ENCODE peak calls at places on chromosome 19, in seven cellular contexts. J is gastrocnemius medialis, K is Caco-2, Y is IMR-90, Q is osteoblast, U is lower lobe of right lung, I is mammary epithelial cell. G is an unnamed sample. For H3K4me1, the result is how much of the 10 kb centered on the place peaks cover.

GRCh38 chr19:55605207-55605636 is 225 bp upstream of the ZNF865 start:
- DNase-seq in J (peak), K (peak), Q (peak), U (peak), Y (peak), I (peak), G (peak)

GRCh38 chr19:39264306-39265290 is 3.6 kb upstream of the IFNL2 start:
- DNase-seq in Y (no peak), I (no peak), J (no peak), Q (peak), K (no peak), U (no peak), G (no peak)

GRCh38 chr19:58544591-58545285 is 874 bp downstream of the TRIM28 start:
- DNase-seq in J (no peak), K (no peak), Y (peak), U (peak), I (no peak), Q (peak), G (no peak)

GRCh38 chr19:48284891-48285290 is 15.0 kb downstream of the ZNF114 start:
- DNase-seq in Q (no peak), U (no peak), I (no peak), K (no peak), J (no peak), Y (peak), G (no peak)

GRCh38 chr19:18441804-18442788 is 4.2 kb upstream of the ISYNA1 start:
- DNase-seq in Y (no peak), I (no peak), U (no peak), J (no peak), Q (peak), K (peak), G (no peak)

GRCh38 chr19:54201172-54201701 is 579 bp downstream of the RPS9 start:
- DNase-seq in K (no peak), Y (no peak), U (no peak), I (no peak), J (no peak), Q (no peak), G (no peak)

GRCh38 chr19:10756371-10756770 is 38.5 kb downstream of the DNM2 start:
- DNase-seq in K (no peak), U (no peak), J (no peak), Q (no peak), I (no peak), Y (no peak), G (no peak)

GRCh38 chr19:54136086-54136863 is 1.3 kb upstream of the CNOT3 start:
- DNase-seq in U (no peak), I (no peak), J (no peak), Y (peak), Q (peak), K (peak), G (no peak)

GRCh38 chr19:10797078-10797477 is 38.9 kb downstream of the TMED1 start:
- DNase-seq in U (no peak), J (no peak), I (no peak), Q (no peak), K (no peak), Y (no peak), G (no peak)

GRCh38 chr19:18650468-18651001 is 13.7 kb downstream of the KLHL26 start:
- DNase-seq in Q (peak), U (no peak), J (peak), K (no peak), Y (peak), I (no peak), G (peak)

GRCh38 chr19:58118979-58119733 is 21.1 kb upstream of the ZSCAN18 start:
- DNase-seq in I (no peak), J (no peak), Y (no peak), K (no peak), U (no peak), Q (no peak), G (no peak)

GRCh38 chr19:3450796-3451411 is 29.4 kb downstream of the SMIM24 start:
- DNase-seq in Q (peak), U (peak), K (no peak), J (peak), I (peak), Y (peak), G (peak)

GRCh38 chr19:14979498-14980255 is at the start of gene SLC1A6:
- DNase-seq in I (peak), J (no peak), Q (peak), Y (no peak), K (no peak), U (no peak), G (no peak)

GRCh38 chr19:47310819-47311218 is 1.2 kb downstream of the C5AR1 start:
- DNase-seq in K (no peak), I (no peak), J (no peak), Q (no peak), Y (peak), U (peak), G (peak)

GRCh38 chr19:41297628-41298326 is 12.2 kb upstream of the CCDC97 start:
- DNase-seq in U (no peak), K (no peak), Q (no peak), Y (no peak), I (no peak), J (no peak), G (no peak)

GRCh38 chr19:41299755-41300089 is 10.2 kb upstream of the CCDC97 start:
- DNase-seq in Y (peak), U (peak), J (peak), I (no peak), Q (peak), K (no peak), G (peak)

GRCh38 chr19:41299046-41299754 is 10.8 kb upstream of the CCDC97 start:
- DNase-seq in I (no peak), Q (no peak), Y (no peak), K (no peak), J (peak), U (peak), G (no peak)

GRCh38 chr19:41296323-41296935 is 13.5 kb upstream of the CCDC97 start:
- DNase-seq in Q (no peak), J (no peak), U (no peak), Y (no peak), K (no peak), I (peak), G (no peak)

GRCh38 chr19:41298327-41298964 is 11.5 kb upstream of the CCDC97 start:
- DNase-seq in K (no peak), U (peak), Q (peak), I (peak), Y (peak), J (peak), G (peak)
- H3K4me1 ChIP-seq in K (under half), U (half or more), Q (under half), I (under half), Y (under half), J (under half), G (under half)

DNA sequence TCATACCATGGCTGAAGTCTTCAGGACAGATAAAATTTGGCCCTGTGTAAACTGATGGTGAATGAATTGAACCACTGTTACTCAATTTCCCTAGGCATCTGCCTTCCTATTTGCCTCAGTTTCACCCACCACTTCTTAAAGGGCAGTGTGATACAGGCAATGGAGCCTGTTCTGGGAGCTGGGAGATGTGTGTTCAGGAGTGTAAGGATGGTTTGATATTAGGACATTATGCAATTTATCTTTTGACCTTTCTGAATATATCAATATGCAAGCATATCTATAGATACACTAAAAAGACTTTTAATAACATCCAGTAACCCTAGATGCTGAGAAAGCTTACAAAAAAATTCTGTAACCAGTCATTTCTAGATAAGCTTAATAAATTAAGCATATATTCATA is 14.6 kb downstream of the IZUMO2 start:
- DNase-seq in K (no peak), I (no peak), Q (no peak), U (no peak), Y (no peak), J (no peak), G (no peak)
- H3K4me3 ChIP-seq in K (peak), I (no peak), Q (no peak), U (peak), Y (no peak), J (peak), G (peak)

GRCh38 chr19:34319230-34319585 is 45.8 kb upstream of the GPI start:
- DNase-seq in Q (no peak), U (no peak), I (peak), K (no peak), Y (no peak), J (no peak), G (no peak)

GRCh38 chr19:34316247-34316646 is 48.7 kb upstream of the GPI start:
- DNase-seq in U (no peak), J (no peak), Y (no peak), I (no peak), K (no peak), Q (no peak), G (no peak)

GRCh38 chr19:34314437-34315313 is 50.3 kb upstream of the GPI start:
- DNase-seq in I (no peak), U (no peak), J (peak), Y (no peak), K (no peak), Q (peak), G (no peak)

GRCh38 chr19:34317311-34317927 is 47.6 kb upstream of the GPI start:
- DNase-seq in Q (no peak), K (no peak), I (peak), J (peak), U (no peak), Y (no peak), G (no peak)

DNA sequence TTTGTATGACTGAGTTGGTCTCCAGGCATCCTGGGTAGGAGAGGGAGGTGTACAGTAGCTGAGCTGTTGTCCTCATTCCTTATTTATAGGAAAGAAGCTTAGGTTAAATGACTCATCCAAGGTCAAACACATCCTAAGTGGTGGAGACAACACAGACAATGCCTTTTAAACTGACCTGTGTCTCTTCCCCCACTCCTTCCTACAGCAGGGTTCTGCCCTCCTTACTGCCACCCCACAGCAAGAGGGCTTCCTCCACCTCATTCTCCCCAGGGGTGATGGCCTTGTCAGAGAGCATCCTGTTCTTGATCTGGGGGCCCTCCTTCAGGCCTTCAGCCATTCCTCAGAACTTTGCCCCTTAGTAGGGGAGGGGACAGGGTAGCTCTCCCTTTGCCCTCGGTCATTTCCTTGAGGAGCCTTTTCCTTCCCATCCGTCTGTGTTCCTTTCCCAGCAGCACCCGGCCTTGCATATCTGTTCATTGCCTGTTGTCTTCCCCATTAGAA is 48.2 kb upstream of the GPI start:
- DNase-seq in Q (peak), U (no peak), I (peak), K (no peak), Y (peak), J (no peak), G (no peak)
- H3K4me1 ChIP-seq in Q (half or more), U (under half), I (under half), K (under half), Y (under half), J (half or more), G (under half)

GRCh38 chr19:52923782-52924593 is 760 bp upstream of the ZNF888 start:
- DNase-seq in K (peak), U (peak), Y (no peak), I (peak), Q (no peak), J (no peak), G (peak)
- H3K4me3 ChIP-seq in K (peak), U (peak), Y (peak), I (peak), Q (peak), J (peak), G (peak)

GRCh38 chr19:35039881-35040456 is 1.6 kb upstream of the HPN start:
- DNase-seq in U (no peak), J (no peak), I (no peak), Y (no peak), Q (no peak), K (no peak), G (no peak)

GRCh38 chr19:35037716-35038622 is 3.6 kb upstream of the HPN start:
- DNase-seq in K (no peak), J (peak), U (no peak), I (no peak), Q (peak), Y (no peak), G (no peak)

GRCh38 chr19:35040826-35041547 is 534 bp upstream of the HPN start:
- DNase-seq in K (peak), Y (no peak), I (no peak), Q (no peak), U (peak), J (peak), G (no peak)

GRCh38 chr19:35040474-35040825 is 1.1 kb upstream of the HPN start:
- DNase-seq in K (no peak), J (no peak), Y (no peak), Q (no peak), U (no peak), I (no peak), G (no peak)

GRCh38 chr19:35038623-35039512 is 2.7 kb upstream of the HPN start:
- DNase-seq in K (no peak), J (peak), I (no peak), Q (peak), Y (no peak), U (no peak), G (no peak)
- H3K4me1 ChIP-seq in K (under half), J (half or more), I (under half), Q (under half), Y (under half), U (half or more), G (under half)

DNA sequence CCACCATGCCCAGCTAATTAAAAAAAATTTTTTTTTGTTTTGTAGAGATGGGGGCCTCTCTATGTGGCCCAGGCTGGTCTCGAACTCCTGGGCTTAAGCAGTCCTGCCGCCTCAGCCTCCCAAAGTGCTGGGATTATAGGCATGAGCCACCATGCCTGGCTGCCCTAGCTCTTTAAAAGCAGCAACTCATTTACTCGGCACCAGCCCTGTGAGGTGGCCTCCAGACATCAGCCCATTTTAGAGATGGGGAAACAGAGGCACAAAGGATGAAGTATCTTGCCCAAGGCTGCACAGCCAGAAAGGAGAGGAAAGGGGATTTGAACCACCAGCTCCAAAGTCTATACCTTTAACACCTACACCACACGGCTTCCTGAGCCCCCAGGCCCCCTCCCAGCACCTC is 312 bp downstream of the PRX start:
- DNase-seq in Q (no peak), I (no peak), Y (no peak), K (no peak), J (no peak), U (no peak), G (no peak)
- H3K4me3 ChIP-seq in Q (no peak), I (no peak), Y (no peak), K (no peak), J (no peak), U (peak), G (no peak)

GRCh38 chr19:5941673-5942072 is 27.6 kb downstream of the CAPS start:
- DNase-seq in I (no peak), J (no peak), Q (no peak), U (no peak), Y (no peak), K (no peak), G (no peak)
- H3K4me1 ChIP-seq in I (under half), J (under half), Q (under half), U (under half), Y (under half), K (under half), G (under half)

DNA sequence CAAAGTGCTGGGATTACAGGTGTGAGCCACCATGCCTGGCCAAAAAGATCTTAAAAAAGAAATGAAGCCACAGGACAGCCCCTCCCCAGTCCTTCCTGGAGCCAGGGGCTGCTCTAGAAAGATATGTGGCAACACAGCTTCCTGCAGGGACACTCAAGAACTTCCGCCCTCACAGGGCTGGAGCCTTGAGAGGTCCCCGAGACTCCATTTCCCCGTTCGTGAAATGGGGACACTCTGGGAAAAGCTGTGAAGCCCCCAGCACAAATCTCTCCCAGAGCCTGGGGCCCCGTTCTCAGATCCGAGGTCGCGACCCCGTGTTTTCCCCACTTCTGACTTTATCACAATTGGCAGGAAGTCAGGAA is 2.5 kb upstream of the GPX4 start:
- DNase-seq in Q (no peak), J (no peak), Y (no peak), I (no peak), K (no peak), U (peak), G (no peak)
- H3K4me3 ChIP-seq in Q (no peak), J (peak), Y (no peak), I (no peak), K (no peak), U (peak), G (peak)

G was measured in SJCRH30.